ENCODE peak calls at places on chromosome 15, in seven cellular contexts. P is lung microvascular endothelial cell, A is NCI-H460, F is ureter, M is left lung, V is AG09319, N is Right ventricle myocardium superior. R is an unnamed sample.
A peak's percentile ranks its signal among the peaks of the same experiment; 100 is the strongest.

GRCh38 chr15:50265620-50266019 is at the start of gene HDC:
- DNase-seq in N (no peak), V (no peak), P (no peak), F (no peak), M (no peak), A (no peak), R (no peak)

GRCh38 chr15:42385206-42385979 is 26.1 kb downstream of the CAPN3 start:
- DNase-seq in V (no peak), F (no peak), P (peak; percentile 61), M (no peak), A (peak; percentile 30), N (no peak), R (peak; percentile 54)

GRCh38 chr15:83066034-83066760 is 855 bp downstream of the BTBD1 start:
- DNase-seq in N (no peak), A (no peak), P (peak; percentile 35), V (no peak), M (no peak), F (no peak), R (no peak)

GRCh38 chr15:52415628-52416027 is 113.1 kb downstream of the MYO5A start:
- DNase-seq in F (no peak), M (no peak), V (no peak), P (no peak), A (no peak), N (no peak), R (no peak)

GRCh38 chr15:68789921-68790575 is 30.6 kb downstream of the ANP32A start:
- DNase-seq in M (no peak), V (no peak), A (no peak), N (no peak), F (no peak), P (no peak), R (peak; percentile 79)

GRCh38 chr15:88491158-88491557 is 23.6 kb downstream of the MRPS11 start:
- DNase-seq in V (no peak), A (no peak), N (no peak), F (no peak), M (no peak), P (no peak), R (no peak)

GRCh38 chr15:99956022-99956775 is 223.0 kb upstream of the LYSMD4 start:
- DNase-seq in A (no peak), P (no peak), V (no peak), F (no peak), N (no peak), M (no peak), R (no peak)

GRCh38 chr15:27850050-27850449 is 249.1 kb downstream of the OCA2 start:
- DNase-seq in F (peak; percentile 10), A (no peak), N (no peak), P (no peak), M (no peak), V (no peak), R (no peak)

GRCh38 chr15:89136818-89137772 is 48.8 kb downstream of the ABHD2 start:
- DNase-seq in P (peak; percentile 95), A (no peak), M (no peak), V (no peak), N (peak; percentile 67), F (no peak), R (peak; percentile 61)

GRCh38 chr15:23395832-23396231 is 41.3 kb downstream of the GOLGA8S start:
- DNase-seq in A (no peak), V (no peak), F (no peak), M (no peak), N (no peak), P (no peak), R (no peak)

GRCh38 chr15:66611257-66612053 is 45.7 kb upstream of the LCTL start:
- DNase-seq in V (no peak), A (no peak), M (peak; percentile 76), N (no peak), P (no peak), F (no peak), R (no peak)

GRCh38 chr15:90062023-90062728 is 40.1 kb downstream of the IDH2 start:
- DNase-seq in N (peak; percentile 63), A (no peak), M (no peak), V (no peak), F (peak; percentile 81), P (no peak), R (peak; percentile 21)

GRCh38 chr15:66715181-66715624 is 13.2 kb downstream of the SMAD6 start:
- DNase-seq in M (no peak), F (no peak), P (no peak), V (no peak), N (no peak), A (no peak), R (peak; percentile 47)

GRCh38 chr15:39453500-39454073 is 127.3 kb upstream of the THBS1 start:
- DNase-seq in P (no peak), F (no peak), M (no peak), N (no peak), V (no peak), A (no peak), R (no peak)